ENCODE peak calls at places on chromosomes 1 and 21, in four cellular contexts. K, S, G and X are unnamed samples.

GRCh38 chr1:62732327-62732726 is 44.1 kb upstream of the DOCK7 start:
- DNase-seq in K (no peak), S (no peak), G (no peak), X (no peak)

GRCh38 chr1:224539971-224540370 is 76.1 kb upstream of the CNIH3 start:
- DNase-seq in K (no peak), S (no peak), G (no peak), X (no peak)

GRCh38 chr1:107009286-107009685 is 47.2 kb upstream of the PRMT6 start:
- DNase-seq in K (no peak), S (no peak), G (no peak), X (no peak)

GRCh38 chr1:186202174-186202843 is 172.7 kb downstream of the TPR start:
- DNase-seq in K (no peak), S (no peak), G (no peak), X (no peak)

GRCh38 chr1:209651148-209651547 is 1.1 kb downstream of the LAMB3 start:
- DNase-seq in K (peak), S (no peak), G (no peak), X (peak)

GRCh38 chr21:46022551-46023107 is 41.1 kb downstream of the COL6A1 start:
- DNase-seq in K (no peak), S (peak), G (no peak), X (no peak)

GRCh38 chr1:91831132-91831930 is 54.6 kb downstream of the TGFBR3 start:
- DNase-seq in K (peak), S (no peak), G (no peak), X (peak)

GRCh38 chr21:9008636-9009035 is 1512.7 kb upstream of the TPTE start:
- DNase-seq in K (no peak), S (no peak), G (no peak), X (no peak)

GRCh38 chr1:228960705-228961104 is 225.4 kb downstream of the RHOU start:
- DNase-seq in K (no peak), S (no peak), G (no peak), X (no peak)

GRCh38 chr21:17003763-17004373 is 509.0 kb upstream of the CXADR start:
- DNase-seq in K (no peak), S (no peak), G (no peak), X (no peak)

GRCh38 chr1:200732438-200732837 is 6.3 kb upstream of the CAMSAP2 start:
- DNase-seq in K (no peak), S (no peak), G (no peak), X (no peak)

GRCh38 chr1:185017338-185017737 is 28.0 kb upstream of the RNF2 start:
- DNase-seq in K (no peak), S (no peak), G (no peak), X (peak)

GRCh38 chr1:214777364-214777763 is 174.4 kb downstream of the CENPF start:
- DNase-seq in K (no peak), S (no peak), G (no peak), X (no peak)

GRCh38 chr1:94790670-94791069 is 29.5 kb upstream of the SLC44A3 start:
- DNase-seq in K (no peak), S (no peak), G (no peak), X (no peak)

GRCh38 chr1:233294991-233295774 is at the start of gene PCNX2:
- DNase-seq in K (peak), S (peak), G (no peak), X (peak)

DNA sequence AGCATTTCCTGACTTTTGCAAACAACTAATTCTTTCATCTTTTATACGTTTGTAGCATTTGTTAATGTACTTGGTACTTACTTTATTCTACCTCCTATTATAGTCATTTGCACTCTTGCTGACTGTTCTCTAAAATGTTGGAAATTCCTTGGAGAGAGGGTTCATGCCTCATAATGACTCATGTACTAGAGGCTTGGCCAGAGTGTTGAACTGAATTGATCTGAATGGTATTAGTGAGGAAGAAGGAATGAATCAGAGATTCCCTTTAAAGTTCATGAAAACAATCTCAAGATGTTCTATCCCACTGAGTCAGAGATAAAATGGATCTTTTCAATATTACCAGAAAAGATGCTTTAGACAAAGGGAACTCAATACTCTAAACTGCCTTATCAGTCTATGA is 383.4 kb downstream of the SEC16B start:
- DNase-seq in K (no peak), S (no peak), G (no peak), X (no peak)
- H3K27ac ChIP-seq in K (no peak), S (no peak), G (no peak), X (no peak)

DNA sequence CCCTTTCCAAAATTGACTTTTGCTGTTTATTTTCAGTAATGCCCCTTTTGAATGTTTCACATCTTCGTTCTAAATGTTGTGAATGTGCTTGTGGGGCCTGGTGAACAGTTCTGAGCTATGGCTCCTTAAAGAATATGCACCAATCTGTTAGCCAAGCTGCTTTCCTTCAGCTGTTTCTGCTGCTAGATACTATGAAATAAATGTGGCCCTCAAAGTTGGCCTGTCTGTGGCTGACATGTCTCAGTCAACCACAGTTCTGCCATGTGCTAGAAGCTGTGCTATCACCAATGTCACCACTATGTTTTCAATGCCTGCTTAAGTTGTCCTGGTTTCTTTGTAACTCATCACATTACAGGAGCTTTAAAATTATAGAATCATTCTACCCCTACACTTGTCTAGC is 86.7 kb upstream of the BCL10 start:
- DNase-seq in K (no peak), S (no peak), G (no peak), X (no peak)
- H3K27ac ChIP-seq in K (no peak), S (no peak), G (no peak), X (no peak)

GRCh38 chr1:230808268-230808872 is 60.0 kb downstream of the C1orf198 start:
- DNase-seq in K (no peak), S (no peak), G (no peak), X (no peak)

GRCh38 chr1:230809205-230809990 is 58.9 kb downstream of the C1orf198 start:
- DNase-seq in K (no peak), S (no peak), G (peak), X (no peak)

GRCh38 chr1:230816018-230816417 is 52.3 kb downstream of the C1orf198 start:
- DNase-seq in K (no peak), S (no peak), G (no peak), X (no peak)

GRCh38 chr1:230815277-230815676 is 53.0 kb downstream of the C1orf198 start:
- DNase-seq in K (no peak), S (no peak), G (no peak), X (no peak)

DNA sequence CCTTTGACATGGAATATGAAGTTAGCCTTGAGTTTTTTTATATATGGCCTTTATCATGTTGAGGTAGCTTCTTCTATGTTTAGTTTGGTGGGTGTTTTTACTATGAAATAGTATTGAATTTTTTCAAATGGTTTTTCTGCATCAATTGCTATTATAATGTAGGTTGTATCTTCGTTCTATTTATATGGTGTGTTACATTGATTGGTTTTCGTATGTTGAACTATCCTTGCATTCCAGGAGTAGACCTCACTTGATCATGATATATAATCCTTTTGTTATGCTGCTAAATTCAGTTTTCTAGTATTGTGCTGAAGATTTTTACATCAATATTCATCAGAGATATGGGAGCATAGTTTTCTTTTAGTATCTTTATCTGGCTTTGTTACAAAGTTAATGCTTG is 55.8 kb downstream of the C1orf198 start:
- DNase-seq in K (no peak), S (no peak), G (no peak), X (no peak)
- H3K27ac ChIP-seq in K (no peak), S (no peak), G (no peak), X (no peak)

GRCh38 chr1:230077436-230078221 is 10.6 kb downstream of the GALNT2 start:
- DNase-seq in K (no peak), S (no peak), G (no peak), X (no peak)

GRCh38 chr1:230081751-230082150 is 14.7 kb downstream of the GALNT2 start:
- DNase-seq in K (no peak), S (no peak), G (no peak), X (no peak)

GRCh38 chr1:230077011-230077410 is 10.0 kb downstream of the GALNT2 start:
- DNase-seq in K (no peak), S (no peak), G (no peak), X (peak)

GRCh38 chr1:230080834-230081233 is 13.8 kb downstream of the GALNT2 start:
- DNase-seq in K (no peak), S (no peak), G (no peak), X (no peak)

GRCh38 chr1:230079211-230079590 is 12.2 kb downstream of the GALNT2 start:
- DNase-seq in K (no peak), S (no peak), G (no peak), X (no peak)
- H3K27ac ChIP-seq in K (no peak), S (no peak), G (no peak), X (no peak)

GRCh38 chr1:226870323-226871046 is at the start of gene PSEN2:
- DNase-seq in K (peak), S (peak), G (peak), X (peak)
- H3K27ac ChIP-seq in K (peak), S (peak), G (peak), X (no peak)

DNA sequence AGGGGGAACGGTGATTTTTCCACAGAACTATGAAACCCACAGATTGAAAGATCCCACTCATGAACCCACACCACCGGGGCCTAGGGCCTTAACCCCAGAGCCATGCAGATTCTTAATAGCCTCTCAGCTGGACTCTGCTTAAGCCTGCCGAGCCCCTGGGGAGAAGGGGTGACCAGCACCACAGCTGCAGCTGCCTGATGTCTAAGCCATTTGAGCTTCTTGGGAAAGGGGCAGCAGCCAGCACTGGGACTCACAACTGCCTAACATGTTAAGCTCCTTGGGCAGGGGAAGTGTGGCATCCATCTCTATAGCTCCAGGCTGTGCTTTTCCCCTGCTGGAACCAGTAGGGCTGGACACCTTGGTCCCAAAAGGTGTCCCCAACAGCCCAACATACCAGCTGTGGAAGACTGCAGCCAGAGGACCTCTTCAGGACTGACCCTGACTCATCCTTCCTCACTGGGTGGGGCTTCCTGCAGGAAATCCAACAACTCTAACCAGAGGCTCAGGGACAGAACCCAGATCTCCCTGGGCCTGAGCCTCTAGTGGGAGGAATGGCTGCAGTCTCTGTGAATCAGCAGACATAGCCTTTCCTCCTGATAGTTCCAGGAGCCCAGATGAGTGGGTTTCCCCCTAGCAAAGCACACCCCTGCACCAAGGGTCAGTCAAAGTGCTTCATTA is 34.6 kb upstream of the FMO3 start:
- DNase-seq in K (no peak), S (no peak), G (no peak), X (no peak)
- H3K27ac ChIP-seq in K (no peak), S (no peak), G (no peak), X (no peak)

GRCh38 chr1:29145739-29146437 is 22.2 kb upstream of the TMEM200B start:
- DNase-seq in K (no peak), S (no peak), G (no peak), X (peak)
- H3K27ac ChIP-seq in K (peak), S (no peak), G (no peak), X (peak)

GRCh38 chr1:22777658-22778057 is 67.0 kb downstream of the EPHB2 start:
- DNase-seq in K (no peak), S (no peak), G (no peak), X (no peak)

GRCh38 chr1:22772054-22772453 is 61.4 kb downstream of the EPHB2 start:
- DNase-seq in K (no peak), S (no peak), G (peak), X (no peak)

GRCh38 chr1:22774483-22775182 is 64.0 kb downstream of the EPHB2 start:
- DNase-seq in K (no peak), S (no peak), G (no peak), X (no peak)

GRCh38 chr1:22776051-22776611 is 65.5 kb downstream of the EPHB2 start:
- DNase-seq in K (no peak), S (no peak), G (no peak), X (no peak)

GRCh38 chr1:22773981-22774471 is 63.4 kb downstream of the EPHB2 start:
- DNase-seq in K (peak), S (peak), G (peak), X (peak)
- H3K27ac ChIP-seq in K (no peak), S (peak), G (peak), X (no peak)

GRCh38 chr1:225876900-225877510 is 5.2 kb downstream of the TMEM63A start:
- DNase-seq in K (no peak), S (no peak), G (no peak), X (no peak)
- H3K27ac ChIP-seq in K (peak), S (no peak), G (peak), X (no peak)